ENCODE peak calls at places on chromosomes 1 and 21, in nine cellular contexts. W is Caco-2; Q is CD4-positive, CD25-positive, alpha-beta regulatory T cell; A is CD8-positive, alpha-beta memory T cell; G is kidney epithelial cell; Y is Peyer's patch; M is aorta; D is lower lobe of right lung; J is colonic mucosa. X is an unnamed sample. For H3K36me3 and H3K27me3, the result is how much of the 10 kb centered on the place peaks cover.

GRCh38 chr1:33316601-33317000 is 4.3 kb downstream of the A3GALT2 start:
- DNase-seq in Q (no peak), M (no peak), Y (no peak), W (no peak), D (peak), G (no peak), A (no peak), J (no peak), X (no peak)

GRCh38 chr21:34031835-34032370 is 41.5 kb upstream of the MRPS6 start:
- DNase-seq in W (no peak), G (no peak), Y (no peak), Q (no peak), D (no peak), M (no peak), A (no peak), J (peak), X (no peak)

GRCh38 chr1:110752941-110753725 is 78.4 kb upstream of the KCNA3 start:
- DNase-seq in M (no peak), W (no peak), Q (no peak), A (no peak), J (no peak), Y (no peak), G (no peak), D (no peak), X (no peak)

GRCh38 chr1:11874624-11875023 is 15.9 kb upstream of the NPPB start:
- DNase-seq in Y (no peak), A (no peak), D (no peak), M (no peak), J (no peak), Q (no peak), W (no peak), G (no peak), X (no peak)

GRCh38 chr1:185567006-185567405 is 167.2 kb upstream of the HMCN1 start:
- DNase-seq in A (peak), J (no peak), W (no peak), G (no peak), Q (peak), Y (peak), M (no peak), D (no peak), X (no peak)

GRCh38 chr1:115356356-115356755 is 18.3 kb upstream of the NGF start:
- DNase-seq in A (no peak), J (no peak), G (no peak), Q (no peak), M (no peak), D (no peak), Y (no peak), W (peak), X (no peak)

GRCh38 chr1:151619489-151620093 is 7.7 kb downstream of the SNX27 start:
- DNase-seq in Q (no peak), J (no peak), M (no peak), A (no peak), G (no peak), Y (no peak), D (no peak), W (no peak), X (no peak)

GRCh38 chr21:19684328-19684727 is 1280.7 kb upstream of the TMPRSS15 start:
- DNase-seq in Y (no peak), M (no peak), D (no peak), W (no peak), A (no peak), Q (no peak), J (no peak), G (no peak), X (no peak)

GRCh38 chr1:203278087-203278884 is 27.0 kb upstream of the BTG2 start:
- DNase-seq in G (no peak), W (no peak), Q (no peak), M (peak), D (peak), J (peak), A (peak), Y (peak), X (no peak)

GRCh38 chr1:31932491-31933316 is 5.5 kb downstream of the PTP4A2 start:
- DNase-seq in Q (no peak), J (no peak), D (no peak), Y (no peak), A (no peak), G (no peak), M (no peak), W (no peak), X (no peak)

GRCh38 chr1:87224209-87224608 is 104.5 kb upstream of the LMO4 start:
- DNase-seq in Y (no peak), M (no peak), D (no peak), A (no peak), Q (no peak), G (peak), J (no peak), W (no peak), X (no peak)

GRCh38 chr1:220275430-220275829 is 3.2 kb upstream of the RAB3GAP2 start:
- DNase-seq in Y (no peak), J (no peak), D (no peak), W (no peak), Q (no peak), M (no peak), A (no peak), G (no peak), X (no peak)

GRCh38 chr21:46189959-46190490 is 5.8 kb upstream of the SPATC1L start:
- DNase-seq in G (no peak), D (no peak), W (no peak), Y (peak), M (peak), J (peak), Q (no peak), A (no peak), X (no peak)

GRCh38 chr1:85607126-85607912 is 26.8 kb downstream of the CCN1 start:
- DNase-seq in J (no peak), Q (no peak), M (no peak), A (no peak), D (no peak), W (peak), Y (no peak), G (peak), X (no peak)

GRCh38 chr1:206949208-206949607 is 2.9 kb upstream of the PIGR start:
- DNase-seq in J (no peak), M (no peak), Y (no peak), D (no peak), G (no peak), A (no peak), W (no peak), Q (no peak), X (no peak)

GRCh38 chr1:246934777-246935176 is 3.0 kb upstream of the AHCTF1 start:
- DNase-seq in M (no peak), Q (no peak), D (no peak), Y (no peak), G (no peak), A (no peak), J (no peak), W (no peak), X (no peak)

GRCh38 chr1:58714594-58714993 is 14.7 kb upstream of the MYSM1 start:
- DNase-seq in W (no peak), A (no peak), Y (no peak), G (no peak), J (no peak), M (no peak), D (no peak), Q (no peak), X (no peak)

GRCh38 chr1:26138974-26139558 is 19.8 kb upstream of the FAM110D start:
- DNase-seq in Y (no peak), Q (no peak), J (no peak), A (peak), M (no peak), W (no peak), D (no peak), G (no peak), X (no peak)

GRCh38 chr1:221201773-221202172 is 322.5 kb downstream of the HLX start:
- DNase-seq in A (no peak), Y (no peak), W (no peak), D (no peak), M (no peak), G (no peak), J (no peak), Q (no peak), X (no peak)

GRCh38 chr1:88655685-88656299 is 28.3 kb upstream of the PKN2 start:
- DNase-seq in M (no peak), Q (no peak), J (no peak), G (no peak), Y (no peak), A (peak), D (no peak), W (no peak), X (peak)

GRCh38 chr1:168234846-168235547 is 9.2 kb downstream of the SFT2D2 start:
- DNase-seq in G (no peak), Q (peak), W (peak), M (no peak), A (no peak), J (no peak), D (no peak), Y (no peak), X (no peak)

GRCh38 chr1:97610748-97611147 is 310.1 kb downstream of the DPYD start:
- DNase-seq in Y (no peak), D (no peak), Q (no peak), A (no peak), G (no peak), W (no peak), M (no peak), J (no peak), X (peak)

DNA sequence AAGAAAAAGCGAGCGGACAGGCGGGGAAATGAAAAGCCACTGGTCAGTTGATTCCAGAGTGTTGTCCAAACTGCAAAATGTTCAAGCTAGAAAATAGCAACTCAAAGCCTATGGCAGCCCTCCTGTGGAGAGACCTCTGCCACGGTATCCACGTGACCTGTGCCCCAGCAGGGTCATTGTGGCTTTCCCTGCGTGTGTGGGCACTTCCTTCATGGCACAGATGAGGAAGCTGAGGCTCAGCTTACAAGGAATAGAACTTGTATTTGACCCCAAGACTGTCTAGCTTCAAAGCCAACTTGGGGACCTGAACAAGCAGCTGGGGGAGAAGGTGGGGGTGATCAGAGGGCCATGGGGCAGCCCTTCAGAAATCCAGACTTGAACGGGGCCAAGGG is 15.6 kb upstream of the PLEKHG5 start:
- DNase-seq in Q (no peak), G (no peak), W (no peak), D (no peak), M (no peak), Y (no peak), J (no peak), A (no peak), X (no peak)
- H3K4me3 ChIP-seq in Q (no peak), G (no peak), W (no peak), D (no peak), M (no peak), Y (no peak), J (no peak), A (no peak), X (no peak)

DNA sequence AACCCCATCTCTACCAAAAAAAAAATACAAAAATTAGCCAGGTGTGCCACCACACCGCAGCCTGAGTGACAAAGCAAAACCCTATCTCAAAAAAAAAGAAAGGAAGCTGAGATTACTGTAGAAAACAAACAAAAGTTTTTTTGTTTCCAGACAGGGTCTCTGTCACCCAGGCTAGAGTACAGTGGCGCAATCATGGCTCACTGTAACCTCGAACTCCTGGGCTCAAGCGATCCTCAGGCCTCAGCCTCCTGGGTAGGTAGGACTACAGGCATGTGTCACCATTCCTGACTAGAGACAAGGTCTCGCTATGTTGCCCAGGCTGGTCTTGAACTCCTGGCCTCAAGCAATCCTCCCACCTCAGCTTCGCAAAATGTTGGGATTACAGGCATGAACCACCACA is 2.8 kb upstream of the PYGO2 start:
- DNase-seq in G (no peak), Y (no peak), W (no peak), D (no peak), Q (no peak), M (no peak), J (no peak), A (no peak), X (no peak)
- H3K36me3 ChIP-seq in G (under half), Y (under half), W (under half), D (half or more), Q (half or more), M (under half), J (under half), A (under half), X (under half)

DNA sequence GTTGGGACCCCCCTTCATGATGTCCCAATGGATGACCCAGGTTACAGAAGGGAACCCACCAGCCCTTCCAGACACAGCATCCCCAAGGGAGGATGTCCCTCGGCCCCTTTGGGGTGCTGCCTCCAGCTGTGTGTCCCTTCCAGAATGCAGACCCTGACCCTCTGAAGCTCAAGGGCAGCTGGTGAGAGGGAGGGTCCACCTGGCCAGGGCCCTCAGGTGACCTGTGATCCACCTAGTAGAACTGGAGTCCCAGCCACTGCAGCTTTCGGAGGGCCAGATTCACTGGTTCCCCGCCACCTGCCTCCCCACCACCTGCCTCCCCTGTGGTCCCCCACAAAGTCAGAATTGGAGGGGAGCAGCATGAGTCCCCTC is 9.6 kb upstream of the TFF1 start:
- DNase-seq in W (no peak), M (no peak), Q (no peak), A (no peak), G (no peak), D (no peak), Y (no peak), J (no peak), X (no peak)
- H3K27me3 ChIP-seq in W (under half), M (under half), Q (under half), A (under half), G (under half), D (under half), Y (under half), J (under half), X (under half)

GRCh38 chr1:40784771-40785151 is 1.2 kb downstream of the KCNQ4 start:
- DNase-seq in G (no peak), A (no peak), W (no peak), M (no peak), D (no peak), Y (no peak), J (peak), Q (no peak), X (no peak)
- H3K4me3 ChIP-seq in G (no peak), A (no peak), W (no peak), M (peak), D (peak), Y (no peak), J (peak), Q (no peak), X (no peak)

GRCh38 chr1:153639280-153639679 is 5.4 kb downstream of the CHTOP start:
- DNase-seq in G (no peak), J (no peak), Q (no peak), A (no peak), M (no peak), Y (no peak), W (no peak), D (no peak), X (no peak)

GRCh38 chr1:153633747-153634665 is at the start of gene CHTOP:
- DNase-seq in M (peak), J (peak), A (peak), D (peak), Y (peak), Q (peak), W (peak), G (peak), X (peak)

GRCh38 chr1:153635872-153636271 is 2.0 kb downstream of the CHTOP start:
- DNase-seq in A (no peak), J (no peak), W (no peak), D (no peak), G (no peak), Y (no peak), M (no peak), Q (no peak), X (no peak)

GRCh38 chr1:153638261-153638660 is 4.4 kb downstream of the CHTOP start:
- DNase-seq in Y (no peak), G (no peak), D (no peak), J (no peak), W (no peak), A (no peak), Q (no peak), M (no peak), X (no peak)

GRCh38 chr1:153636312-153636711 is 2.4 kb downstream of the CHTOP start:
- DNase-seq in Y (no peak), A (no peak), W (no peak), G (no peak), M (no peak), Q (no peak), J (no peak), D (no peak), X (no peak)
- H3K36me3 ChIP-seq in Y (under half), A (under half), W (under half), G (under half), M (under half), Q (half or more), J (under half), D (half or more), X (under half)

X was measured in GM06990.